ENCODE peak calls at places on chromosomes 1 and 21, in six cellular contexts. B is SW480, Z is SK-MEL-5, Y is HEK293T, J is AG04450, N is pons. Q is an unnamed sample.

GRCh38 chr1:37994886-37995566 is 5.2 kb upstream of the SF3A3 start:
- DNase-seq in B (no peak), Z (no peak), Y (no peak), J (no peak), N (no peak), Q (no peak)

GRCh38 chr1:116380499-116381316 is 7.7 kb downstream of the ATP1A1 start:
- DNase-seq in B (no peak), Z (no peak), Y (no peak), J (no peak), N (no peak), Q (no peak)

GRCh38 chr1:29162476-29163138 is 19.1 kb downstream of the SRSF4 start:
- DNase-seq in B (no peak), Z (no peak), Y (no peak), J (no peak), N (no peak), Q (no peak)

GRCh38 chr21:34836103-34836932 is 167.5 kb downstream of the CLIC6 start:
- DNase-seq in B (no peak), Z (no peak), Y (no peak), J (peak; percentile 99), N (peak; percentile 14), Q (peak; percentile 90)

GRCh38 chr1:110914676-110915075 is 41.7 kb downstream of the CD53 start:
- DNase-seq in B (no peak), Z (no peak), Y (no peak), J (no peak), N (no peak), Q (no peak)

GRCh38 chr1:209405183-209405823 is 178.2 kb upstream of the CAMK1G start:
- DNase-seq in B (peak; percentile 68), Z (no peak), Y (no peak), J (peak; percentile 15), N (no peak), Q (no peak)

GRCh38 chr1:50553921-50554320 is 130.7 kb upstream of the DMRTA2 start:
- DNase-seq in B (no peak), Z (no peak), Y (no peak), J (no peak), N (no peak), Q (no peak)

GRCh38 chr1:38308780-38309179 is 262.2 kb upstream of the POU3F1 start:
- DNase-seq in B (no peak), Z (no peak), Y (no peak), J (no peak), N (no peak), Q (no peak)

GRCh38 chr1:15848143-15848928 is 829 bp downstream of the SPEN start:
- DNase-seq in B (peak; percentile 39), Z (no peak), Y (no peak), J (no peak), N (no peak), Q (no peak)

GRCh38 chr1:216851073-216851472 is 127.8 kb upstream of the ESRRG start:
- DNase-seq in B (no peak), Z (no peak), Y (no peak), J (no peak), N (no peak), Q (no peak)

GRCh38 chr1:110829955-110830553 is 42.9 kb upstream of the CD53 start:
- DNase-seq in B (peak; percentile 50), Z (peak; percentile 56), Y (peak; percentile 52), J (no peak), N (peak; percentile 3), Q (no peak)

GRCh38 chr1:19476440-19477190 is 8.7 kb downstream of the CAPZB start:
- DNase-seq in B (no peak), Z (no peak), Y (no peak), J (no peak), N (peak; percentile 31), Q (no peak)

GRCh38 chr1:50126962-50127715 is 18.4 kb downstream of the ELAVL4 start:
- DNase-seq in B (no peak), Z (no peak), Y (no peak), J (no peak), N (no peak), Q (no peak)

GRCh38 chr1:195141294-195141693 is 1466.9 kb downstream of the KCNT2 start:
- DNase-seq in B (no peak), Z (no peak), Y (no peak), J (no peak), N (no peak), Q (no peak)

GRCh38 chr1:119787776-119788175 is 19.1 kb upstream of the HMGCS2 start:
- DNase-seq in B (peak; percentile 50), Z (no peak), Y (no peak), J (no peak), N (no peak), Q (no peak)

GRCh38 chr1:48175116-48175515 is 47.4 kb upstream of the SLC5A9 start:
- DNase-seq in B (no peak), Z (no peak), Y (no peak), J (no peak), N (no peak), Q (no peak)

GRCh38 chr1:61181016-61181560 is 98.7 kb downstream of the NFIA start:
- DNase-seq in B (no peak), Z (no peak), Y (no peak), J (no peak), N (no peak), Q (no peak)

GRCh38 chr21:42784276-42784675 is 95.1 kb downstream of the WDR4 start:
- DNase-seq in B (no peak), Z (no peak), Y (no peak), J (no peak), N (no peak), Q (no peak)

GRCh38 chr21:42461185-42461520 is 34.9 kb downstream of the RSPH1 start:
- DNase-seq in B (no peak), Z (no peak), Y (no peak), J (no peak), N (no peak), Q (no peak)

GRCh38 chr1:25028910-25029599 is 99.0 kb upstream of the RUNX3 start:
- DNase-seq in B (no peak), Z (no peak), Y (no peak), J (no peak), N (no peak), Q (no peak)

GRCh38 chr1:168136709-168137514 is at the start of gene GPR161:
- DNase-seq in B (peak; percentile 68), Z (peak; percentile 48), Y (peak; percentile 63), J (no peak), N (no peak), Q (peak; percentile 4)

GRCh38 chr1:117615474-117615873 is 9.6 kb downstream of the TENT5C start:
- DNase-seq in B (no peak), Z (no peak), Y (no peak), J (no peak), N (no peak), Q (no peak)

GRCh38 chr1:91428182-91428798 is 23.7 kb upstream of the HFM1 start:
- DNase-seq in B (no peak), Z (no peak), Y (no peak), J (no peak), N (no peak), Q (peak; percentile 7)

GRCh38 chr1:205518616-205519540 is 14.4 kb downstream of the CDK18 start:
- DNase-seq in B (no peak), Z (no peak), Y (no peak), J (no peak), N (peak; percentile 98), Q (no peak)

GRCh38 chr1:110312188-110313121 is 26.7 kb upstream of the RBM15 start:
- DNase-seq in B (peak; percentile 56), Z (peak; percentile 75), Y (peak; percentile 90), J (peak; percentile 51), N (peak; percentile 79), Q (no peak)

GRCh38 chr1:101142244-101142643 is 94.6 kb upstream of the S1PR1 start:
- DNase-seq in B (no peak), Z (no peak), Y (no peak), J (no peak), N (no peak), Q (no peak)

Q was measured in T1000.